ENCODE peak calls at places on chromosome 11, in four cellular contexts. L is K562, R is stomach, C is A549. U is an unnamed sample.

GRCh38 chr11:34449013-34449412 is 10.3 kb downstream of the CAT start:
- DNase-seq in L (no peak), R (no peak), C (no peak), U (no peak)

GRCh38 chr11:65556470-65557279 is 1.5 kb downstream of the LTBP3 start:
- DNase-seq in L (no peak), R (no peak), C (no peak), U (no peak)

GRCh38 chr11:36292311-36292722 is 3.1 kb upstream of the COMMD9 start:
- DNase-seq in L (peak; percentile 49), R (no peak), C (peak; percentile 44), U (no peak)

GRCh38 chr11:46247664-46248063 is 29.8 kb upstream of the CREB3L1 start:
- DNase-seq in L (peak; percentile 87), R (peak; percentile 75), C (peak; percentile 46), U (peak; percentile 73)

GRCh38 chr11:133947298-133947905 is 9.4 kb downstream of the IGSF9B start:
- DNase-seq in L (peak; percentile 10), R (no peak), C (peak; percentile 58), U (no peak)

GRCh38 chr11:36312593-36312990 is 16.5 kb downstream of the PRR5L start:
- DNase-seq in L (no peak), R (no peak), C (no peak), U (no peak)

GRCh38 chr11:67656278-67656922 is 5.9 kb upstream of the ACY3 start:
- DNase-seq in L (peak; percentile 40), R (no peak), C (no peak), U (no peak)

GRCh38 chr11:68928108-68928429 is 24.4 kb downstream of the IGHMBP2 start:
- DNase-seq in L (no peak), R (no peak), C (no peak), U (no peak)

GRCh38 chr11:93846411-93846810 is 4.0 kb downstream of the VSTM5 start:
- DNase-seq in L (no peak), R (no peak), C (no peak), U (no peak)

GRCh38 chr11:13486926-13487660 is 8.7 kb downstream of the PTH start:
- DNase-seq in L (peak; percentile 61), R (peak; percentile 52), C (peak; percentile 15), U (peak; percentile 32)

GRCh38 chr11:130070109-130070828 is 575 bp downstream of the APLP2 start:
- DNase-seq in L (peak; percentile 66), R (peak; percentile 60), C (peak; percentile 15), U (peak; percentile 90)

GRCh38 chr11:86464509-86465221 is 90.0 kb downstream of the CCDC81 start:
- DNase-seq in L (no peak), R (no peak), C (no peak), U (no peak)

GRCh38 chr11:98732947-98733346 is 287.8 kb upstream of the CNTN5 start:
- DNase-seq in L (no peak), R (no peak), C (no peak), U (no peak)

GRCh38 chr11:92827132-92827531 is 142.3 kb upstream of the MTNR1B start:
- DNase-seq in L (no peak), R (no peak), C (no peak), U (no peak)

GRCh38 chr11:45322891-45323597 is 36.9 kb upstream of the SYT13 start:
- DNase-seq in L (no peak), R (no peak), C (no peak), U (no peak)

GRCh38 chr11:8593935-8594909 is at the start of gene STK33:
- DNase-seq in L (no peak), R (peak; percentile 66), C (peak; percentile 53), U (peak; percentile 91)

GRCh38 chr11:60756307-60757032 is at the start of gene MS4A15:
- DNase-seq in L (peak; percentile 57), R (no peak), C (peak; percentile 41), U (no peak)

GRCh38 chr11:38990139-38990538 is 2392.1 kb upstream of the RAG2 start:
- DNase-seq in L (no peak), R (no peak), C (no peak), U (no peak)

GRCh38 chr11:77140231-77140959 is 12.3 kb downstream of the MYO7A start:
- DNase-seq in L (no peak), R (no peak), C (no peak), U (no peak)

GRCh38 chr11:48049036-48049435 is 68.7 kb downstream of the PTPRJ start:
- DNase-seq in L (no peak), R (no peak), C (no peak), U (no peak)

GRCh38 chr11:77512092-77512491 is 38.2 kb upstream of the PAK1 start:
- DNase-seq in L (no peak), R (no peak), C (no peak), U (no peak)

GRCh38 chr11:47412152-47412746 is 3.9 kb downstream of the SLC39A13 start:
- DNase-seq in L (peak; percentile 67), R (peak; percentile 54), C (peak; percentile 75), U (peak; percentile 90)

GRCh38 chr11:68373189-68373809 is 60.9 kb downstream of the LRP5 start:
- DNase-seq in L (no peak), R (no peak), C (no peak), U (peak; percentile 80)

GRCh38 chr11:11659567-11660341 is 37.9 kb upstream of the GALNT18 start:
- DNase-seq in L (peak; percentile 3), R (no peak), C (peak; percentile 8), U (no peak)

GRCh38 chr11:13207665-13208594 is 69.7 kb upstream of the BMAL1 start:
- DNase-seq in L (peak; percentile 38), R (no peak), C (no peak), U (peak; percentile 60)

GRCh38 chr11:69449320-69450063 is 32.0 kb upstream of the LINC01488 start:
- DNase-seq in L (peak; percentile 93), R (peak; percentile 69), C (no peak), U (peak; percentile 87)

GRCh38 chr11:133249065-133249464 is 283.2 kb downstream of the OPCML start:
- DNase-seq in L (no peak), R (no peak), C (no peak), U (no peak)

GRCh38 chr11:58285483-58286040 is 17.5 kb upstream of the OR10W1 start:
- DNase-seq in L (no peak), R (no peak), C (no peak), U (no peak)

GRCh38 chr11:132405728-132406127 is 1035.3 kb downstream of the NTM start:
- DNase-seq in L (no peak), R (no peak), C (no peak), U (no peak)

GRCh38 chr11:2462986-2463765 is 18.4 kb downstream of the KCNQ1 start:
- DNase-seq in L (no peak), R (peak; percentile 96), C (no peak), U (peak; percentile 82)

GRCh38 chr11:31966846-31967245 is 124.0 kb upstream of the RCN1 start:
- DNase-seq in L (no peak), R (no peak), C (no peak), U (peak; percentile 26)

GRCh38 chr11:31972623-31973022 is 118.3 kb upstream of the RCN1 start:
- DNase-seq in L (no peak), R (no peak), C (no peak), U (no peak)

GRCh38 chr11:31967404-31967950 is 123.4 kb upstream of the RCN1 start:
- DNase-seq in L (no peak), R (no peak), C (no peak), U (no peak)

GRCh38 chr11:31973175-31973574 is 117.7 kb upstream of the RCN1 start:
- DNase-seq in L (no peak), R (no peak), C (no peak), U (no peak)

DNA sequence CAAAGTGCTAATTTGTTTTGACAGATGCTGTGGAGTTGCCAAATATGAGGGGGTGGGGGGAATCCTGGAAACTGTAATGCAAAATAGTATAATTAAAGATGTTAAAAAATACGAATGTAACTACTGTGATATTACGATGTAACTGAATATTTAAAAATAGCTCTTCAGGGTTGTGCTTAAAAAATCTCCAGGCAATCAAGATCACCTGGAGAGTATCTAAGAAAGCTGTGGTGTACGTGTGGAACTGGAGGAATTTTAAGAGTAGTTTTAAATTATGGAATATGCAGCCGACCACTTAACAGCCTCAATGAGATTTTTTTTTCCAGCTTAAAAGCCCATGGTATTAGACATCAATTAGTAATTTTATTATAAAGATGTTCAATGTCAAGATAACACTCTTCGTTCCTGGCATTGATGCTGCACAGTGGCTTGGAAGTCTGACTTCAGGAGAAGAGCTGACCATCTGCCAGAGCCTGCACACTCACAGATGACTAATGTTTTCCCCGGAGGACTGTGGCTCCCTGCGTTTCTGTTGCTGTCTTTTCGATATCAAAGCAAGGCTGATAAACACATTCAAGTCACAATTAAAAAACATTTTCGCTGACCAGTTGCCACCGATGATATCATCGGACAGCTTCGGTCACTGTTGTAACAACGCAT is 122.0 kb upstream of the RCN1 start:
- DNase-seq in L (no peak), R (no peak), C (no peak), U (no peak)
- TF ChIP-seq EP300 in L (no peak), R (no peak), C (no peak), U (no peak)

DNA sequence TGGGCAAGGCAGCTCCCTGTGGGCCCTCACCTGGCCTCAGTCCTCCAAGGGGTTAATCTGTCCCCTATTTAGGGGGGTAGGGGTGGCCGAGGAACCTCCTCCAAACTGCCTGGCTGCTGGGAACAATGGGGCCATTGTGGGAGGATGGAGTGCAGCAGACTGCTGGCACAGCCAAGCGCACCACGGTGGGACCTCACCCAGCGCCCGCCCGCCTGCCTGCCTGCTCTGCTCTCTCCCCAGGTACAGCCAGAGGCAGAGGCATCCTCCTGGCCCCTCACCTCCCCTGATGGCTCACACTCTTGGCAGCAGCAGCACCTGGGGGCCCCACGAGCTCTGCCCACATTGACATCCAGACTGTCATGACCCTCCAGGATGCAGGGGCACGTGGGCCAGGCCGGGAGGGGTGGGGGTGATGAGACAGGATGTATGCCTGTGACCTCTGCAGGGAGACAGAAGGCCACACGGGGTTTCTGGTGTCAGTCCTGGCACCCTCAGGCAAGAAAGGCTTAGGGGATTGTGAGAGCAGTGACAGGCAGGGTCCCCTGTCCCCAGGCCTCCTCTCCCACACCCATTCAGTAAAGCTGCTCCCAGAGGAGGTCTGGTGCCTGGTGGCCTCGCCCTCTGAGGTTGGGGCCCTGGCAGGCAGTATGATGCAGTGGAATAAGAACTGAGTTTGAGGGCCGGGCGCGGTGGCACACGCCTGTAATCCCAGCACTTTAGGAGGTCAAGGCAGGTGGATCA is 11.4 kb downstream of the BCL9L start:
- DNase-seq in L (no peak), R (no peak), C (no peak), U (peak; percentile 84)
- H3K4me1 ChIP-seq in L (peaks cover 85% of the 10 kb centered on the region), R (peaks cover 100% of the 10 kb centered on the region), C (peaks cover 80% of the 10 kb centered on the region), U (peaks cover 98% of the 10 kb centered on the region)

DNA sequence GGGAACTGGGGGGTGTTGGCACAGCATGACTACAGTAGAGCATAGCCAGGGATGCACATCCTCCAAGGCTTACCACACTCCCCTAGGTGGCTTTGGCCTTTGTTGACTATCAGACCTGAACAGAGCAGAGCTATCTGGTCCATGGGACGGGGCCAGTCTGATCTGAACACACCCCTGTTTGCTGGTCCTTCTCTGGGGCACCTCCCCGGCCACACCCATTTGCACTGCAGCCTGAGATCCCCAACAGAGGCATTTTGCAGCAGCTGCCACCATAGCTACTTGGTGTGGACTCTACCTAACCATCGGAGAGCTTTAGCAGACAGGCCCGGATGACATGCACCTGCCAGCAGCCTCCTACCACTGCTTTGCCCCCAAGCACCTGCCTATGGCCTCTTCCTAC is 75.8 kb upstream of the NOX4 start:
- DNase-seq in L (no peak), R (no peak), C (no peak), U (no peak)
- TF ChIP-seq EP300 in L (no peak), R (no peak), C (no peak), U (no peak)

DNA sequence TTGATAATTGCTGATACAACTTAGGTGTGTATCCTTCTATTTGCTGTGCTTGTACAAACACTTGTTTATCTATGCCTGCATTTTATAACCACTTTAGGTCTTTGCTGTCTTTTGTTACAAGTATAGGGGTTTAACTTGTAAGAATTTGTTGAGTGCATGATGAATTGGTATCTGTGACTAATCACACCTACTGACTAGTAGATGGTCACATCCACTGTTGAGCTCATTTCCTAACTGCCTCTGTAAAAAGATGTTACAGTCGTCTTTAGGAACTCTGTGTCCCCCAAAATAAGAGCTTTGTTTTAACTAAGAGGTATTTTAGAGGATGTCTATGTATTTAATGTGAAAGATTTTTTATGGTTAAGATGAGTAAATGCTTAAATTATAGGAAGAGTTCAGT is 60.5 kb downstream of the HIPK3 start:
- DNase-seq in L (no peak), R (no peak), C (no peak), U (no peak)
- H3K4me1 ChIP-seq in L (peaks cover 5% of the 10 kb centered on the region), R (peaks cover 24% of the 10 kb centered on the region), C (peaks cover 7% of the 10 kb centered on the region), U (peaks cover 58% of the 10 kb centered on the region)

U was measured in upper lobe of left lung.